ENCODE peak calls at places on chromosomes 7 and 10, in eight cellular contexts. I is heart right ventricle; B is hepatocyte; P is BE2C; H is Jurkat, Clone E6-1; K is SJSA1; N is fibroblast of lung; R is lung. X is an unnamed sample.

GRCh38 chr10:125034671-125035070 is 92.7 kb downstream of the ZRANB1 start:
- DNase-seq in I (no peak), B (no peak), P (no peak), H (no peak), K (no peak), N (peak; percentile 44), R (no peak), X (no peak)

GRCh38 chr10:30435068-30435422 is 1.1 kb downstream of the MAP3K8 start:
- DNase-seq in I (no peak), B (peak; percentile 62), P (no peak), H (no peak), K (no peak), N (peak; percentile 47), R (peak; percentile 49), X (no peak)

GRCh38 chr7:134701272-134701671 is 54.6 kb downstream of the BPGM start:
- DNase-seq in I (no peak), B (no peak), P (peak; percentile 25), H (no peak), K (no peak), N (peak; percentile 29), R (no peak), X (no peak)

GRCh38 chr10:58457761-58458616 is 54.7 kb upstream of the BICC1 start:
- DNase-seq in I (peak; percentile 14), B (no peak), P (no peak), H (no peak), K (no peak), N (peak; percentile 96), R (peak; percentile 41), X (peak; percentile 32)

GRCh38 chr10:116521424-116522305 is 24.1 kb upstream of the PNLIP start:
- DNase-seq in I (no peak), B (peak; percentile 61), P (peak; percentile 25), H (peak; percentile 43), K (no peak), N (peak; percentile 57), R (no peak), X (peak; percentile 49)

GRCh38 chr10:98420786-98421185 is 5.8 kb upstream of the PYROXD2 start:
- DNase-seq in I (peak; percentile 47), B (no peak), P (peak; percentile 66), H (no peak), K (peak; percentile 37), N (no peak), R (no peak), X (no peak)

GRCh38 chr10:21810582-21811244 is 192.8 kb downstream of the DNAJC1 start:
- DNase-seq in I (no peak), B (no peak), P (no peak), H (no peak), K (no peak), N (no peak), R (no peak), X (no peak)

GRCh38 chr10:85532821-85533220 is 833.8 kb downstream of the GRID1 start:
- DNase-seq in I (no peak), B (no peak), P (no peak), H (no peak), K (no peak), N (no peak), R (no peak), X (no peak)

GRCh38 chr10:21372651-21373410 is 152.7 kb downstream of the SKIDA1 start:
- DNase-seq in I (no peak), B (peak; percentile 66), P (no peak), H (peak; percentile 96), K (peak; percentile 81), N (peak; percentile 92), R (peak; percentile 66), X (no peak)

GRCh38 chr7:4479367-4480039 is 202.6 kb upstream of the FOXK1 start:
- DNase-seq in I (no peak), B (peak; percentile 76), P (peak; percentile 14), H (peak; percentile 39), K (peak; percentile 48), N (peak; percentile 66), R (no peak), X (no peak)

GRCh38 chr10:103350522-103351260 is at the start of gene PCGF6:
- DNase-seq in I (peak; percentile 88), B (peak; percentile 93), P (peak; percentile 92), H (peak; percentile 41), K (peak; percentile 86), N (peak; percentile 75), R (peak; percentile 76), X (peak; percentile 77)

GRCh38 chr10:121415017-121415416 is 183.2 kb downstream of the FGFR2 start:
- DNase-seq in I (no peak), B (no peak), P (no peak), H (no peak), K (no peak), N (no peak), R (no peak), X (no peak)

GRCh38 chr10:18021725-18022480 is 70.2 kb downstream of the SLC39A12 start:
- DNase-seq in I (no peak), B (no peak), P (no peak), H (no peak), K (no peak), N (no peak), R (no peak), X (no peak)

GRCh38 chr7:83321011-83321410 is 158.3 kb upstream of the PCLO start:
- DNase-seq in I (no peak), B (no peak), P (no peak), H (no peak), K (no peak), N (no peak), R (no peak), X (no peak)

DNA sequence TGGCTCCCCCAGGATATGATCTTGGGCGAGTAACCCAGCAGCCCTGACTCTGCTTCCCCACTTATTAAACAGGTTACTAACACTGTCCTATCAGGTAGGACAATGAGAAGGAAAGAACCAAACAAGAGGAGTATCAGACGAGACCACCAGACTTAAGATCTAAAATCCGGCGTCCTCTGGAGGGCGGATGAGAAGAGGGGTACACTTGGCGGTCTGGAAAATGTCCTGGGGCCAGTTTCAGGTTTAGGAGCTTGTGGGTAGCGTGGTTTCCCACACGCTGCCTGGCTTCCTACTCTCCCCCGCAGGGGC is 644 bp downstream of the ZNF32 start:
- DNase-seq in I (no peak), B (no peak), P (no peak), H (peak; percentile 47), K (no peak), N (peak; percentile 36), R (no peak), X (no peak)
- H3K4me3 ChIP-seq in I (peak overlapping the region; percentile 72), B (peak overlapping the region; percentile 86), P (peak overlapping the region; percentile 76), H (peak overlapping the region; percentile 48), K (peak overlapping the region; percentile 65), N (peak overlapping the region; percentile 71), R (peak overlapping the region; percentile 79), X (peak overlapping the region; percentile 74)

DNA sequence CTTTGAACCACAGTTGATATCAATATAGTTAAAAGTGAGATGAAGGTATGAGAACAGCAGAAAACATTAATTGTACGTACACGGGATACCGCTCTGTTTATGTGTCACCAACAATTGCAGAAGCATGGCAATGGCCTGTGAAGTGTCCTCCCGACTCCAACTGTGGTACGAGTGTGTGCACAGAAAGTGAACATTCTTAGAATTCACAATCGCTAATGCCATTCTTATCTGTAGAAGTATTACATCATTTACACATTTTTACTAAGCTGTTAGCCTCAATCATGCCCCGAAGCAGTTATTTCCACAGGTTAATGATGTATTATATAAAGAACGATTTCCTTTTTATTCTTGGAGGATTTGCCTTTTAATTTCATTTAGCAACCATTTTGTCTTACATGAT is 103.4 kb downstream of the EVX1 start:
- DNase-seq in I (no peak), B (no peak), P (no peak), H (no peak), K (no peak), N (no peak), R (no peak), X (no peak)
- H3K4me3 ChIP-seq in I (no peak overlapping the region), B (no peak overlapping the region), P (no peak overlapping the region), H (no peak overlapping the region), K (no peak overlapping the region), N (no peak overlapping the region), R (no peak overlapping the region), X (no peak overlapping the region)

GRCh38 chr10:16545126-16545736 is 23.6 kb upstream of the C1QL3 start:
- DNase-seq in I (no peak), B (peak; percentile 43), P (peak; percentile 10), H (peak; percentile 42), K (no peak), N (peak; percentile 47), R (no peak), X (no peak)
- H3K4me3 ChIP-seq in I (no peak overlapping the region), B (no peak overlapping the region), P (no peak overlapping the region), H (no peak overlapping the region), K (no peak overlapping the region), N (no peak overlapping the region), R (no peak overlapping the region), X (no peak overlapping the region)

DNA sequence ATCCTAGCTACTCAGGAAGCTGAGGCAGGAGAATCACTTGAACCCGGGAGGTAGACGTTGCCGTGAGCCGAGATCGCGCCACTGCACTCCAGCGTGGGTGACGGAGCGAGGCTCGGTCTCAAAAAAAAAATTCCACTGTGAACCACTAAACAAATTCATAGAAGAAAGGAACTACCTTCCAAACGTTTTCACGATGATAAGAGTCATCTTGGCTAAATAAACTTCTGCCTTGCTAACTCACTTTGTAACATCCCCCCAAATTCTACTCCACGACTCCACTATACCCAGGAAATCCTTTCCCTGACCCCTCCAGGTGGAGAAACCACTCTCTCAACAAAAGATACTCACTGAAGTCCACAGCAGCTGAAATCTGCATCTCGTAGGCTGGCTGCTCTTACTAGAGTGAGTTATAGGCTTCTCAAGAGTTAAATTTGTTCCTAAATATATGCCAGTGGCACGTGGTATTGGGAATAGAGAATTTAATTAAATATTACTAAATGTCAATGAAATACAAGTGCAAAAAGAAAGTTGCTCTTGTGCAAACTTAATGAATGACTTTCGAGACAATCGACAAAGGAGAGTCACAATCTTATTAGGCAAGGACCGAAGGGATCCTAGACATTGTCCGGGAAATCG is 1.6 kb upstream of the GTF2I start:
- DNase-seq in I (no peak), B (no peak), P (no peak), H (no peak), K (no peak), N (no peak), R (no peak), X (no peak)
- H3K4me3 ChIP-seq in I (peak overlapping the region; percentile 97), B (peak overlapping the region; percentile 2), P (peak overlapping the region; percentile 68), H (peak overlapping the region; percentile 87), K (peak overlapping the region; percentile 100), N (peak overlapping the region; percentile 71), R (no peak overlapping the region), X (no peak overlapping the region)

GRCh38 chr7:72336382-72336886 is 75.7 kb downstream of the CALN1 start:
- DNase-seq in I (no peak), B (peak; percentile 11), P (no peak), H (no peak), K (no peak), N (no peak), R (no peak), X (no peak)
- H3K4me3 ChIP-seq in I (peak overlapping the region; percentile 22), B (no peak overlapping the region), P (no peak overlapping the region), H (no peak overlapping the region), K (no peak overlapping the region), N (no peak overlapping the region), R (no peak overlapping the region), X (peak overlapping the region; percentile 15)

GRCh38 chr7:73736885-73737284 is 1.7 kb downstream of the ABHD11 start:
- DNase-seq in I (no peak), B (no peak), P (no peak), H (no peak), K (no peak), N (no peak), R (no peak), X (peak; percentile 50)
- H3K4me3 ChIP-seq in I (no peak overlapping the region), B (no peak overlapping the region), P (no peak overlapping the region), H (no peak overlapping the region), K (no peak overlapping the region), N (no peak overlapping the region), R (no peak overlapping the region), X (no peak overlapping the region)